ENCODE peak calls at places on chromosomes 13 and 19, in ten cellular contexts. U is astrocyte of the spinal cord; X is IMR-90; F is BJ; E is ovary; J is CD4-positive, alpha-beta T cell; O is neural progenitor cell; Q is RWPE1; D is tibial artery; H is foreskin fibroblast. N is an unnamed sample.

GRCh38 chr19:41569481-41570150 is 6.3 kb upstream of the CEACAM21 start:
- DNase-seq in J (no peak), O (no peak), H (no peak), E (no peak), Q (no peak), U (no peak), F (no peak), X (no peak), D (no peak), N (no peak)

GRCh38 chr13:48858122-48858521 is 117.6 kb upstream of the FNDC3A start:
- DNase-seq in X (no peak), D (no peak), O (no peak), J (no peak), U (no peak), F (no peak), Q (no peak), H (no peak), E (no peak), N (no peak)

GRCh38 chr13:32538234-32538620 is 368 bp downstream of the N4BP2L2 start:
- DNase-seq in U (no peak), H (peak), J (no peak), O (peak), D (peak), E (no peak), F (no peak), X (peak), Q (peak), N (peak)

GRCh38 chr19:9793051-9793591 is 24.6 kb upstream of the ZNF846 start:
- DNase-seq in E (peak), Q (no peak), F (no peak), X (peak), H (peak), D (no peak), U (peak), O (no peak), J (peak), N (peak)

GRCh38 chr19:2982983-2983350 is 5.6 kb downstream of the TLE6 start:
- DNase-seq in H (peak), X (peak), Q (peak), J (no peak), E (peak), F (peak), D (peak), U (peak), O (peak), N (peak)

GRCh38 chr19:16772841-16773240 is 53.2 kb downstream of the NWD1 start:
- DNase-seq in X (no peak), J (no peak), O (peak), H (no peak), E (no peak), F (no peak), Q (no peak), U (no peak), D (no peak), N (no peak)

GRCh38 chr19:1408300-1409203 is 1.2 kb downstream of the DAZAP1 start:
- DNase-seq in O (peak), J (peak), D (no peak), X (peak), Q (no peak), E (peak), U (peak), F (no peak), H (peak), N (peak)

GRCh38 chr19:51127755-51128154 is 3.0 kb downstream of the SIGLEC9 start:
- DNase-seq in D (peak), J (no peak), O (no peak), Q (no peak), E (no peak), F (no peak), X (peak), H (no peak), U (no peak), N (peak)

GRCh38 chr19:5896365-5897076 is 7.1 kb downstream of the NDUFA11 start:
- DNase-seq in F (no peak), O (no peak), Q (no peak), E (no peak), U (no peak), J (no peak), D (no peak), H (no peak), X (no peak), N (no peak)

GRCh38 chr13:43908156-43909126 is 28.7 kb downstream of the LACC1 start:
- DNase-seq in U (peak), F (no peak), J (no peak), Q (peak), X (peak), O (peak), H (peak), E (no peak), D (no peak), N (peak)

GRCh38 chr19:53772943-53773342 is 51.2 kb downstream of the NLRP12 start:
- DNase-seq in O (peak), H (peak), D (no peak), F (peak), U (peak), Q (peak), X (peak), J (peak), E (no peak), N (peak)

GRCh38 chr13:82933986-82934385 is 948.3 kb downstream of the SLITRK1 start:
- DNase-seq in F (no peak), X (no peak), D (no peak), E (no peak), O (no peak), U (no peak), Q (no peak), J (no peak), H (no peak), N (no peak)

GRCh38 chr13:94218537-94218936 is 260.9 kb downstream of the DCT start:
- DNase-seq in E (no peak), H (no peak), Q (no peak), J (no peak), X (no peak), D (no peak), F (no peak), O (no peak), U (no peak), N (no peak)

GRCh38 chr13:85236431-85236830 is 562.8 kb downstream of the SLITRK6 start:
- DNase-seq in X (peak), H (peak), J (no peak), F (no peak), D (no peak), U (peak), O (no peak), E (no peak), Q (peak), N (peak)

GRCh38 chr13:106560791-106561190 is 7.1 kb downstream of the ARGLU1 start:
- DNase-seq in D (no peak), H (no peak), U (no peak), J (no peak), Q (no peak), X (no peak), F (no peak), E (no peak), O (no peak), N (no peak)

GRCh38 chr13:37806666-37807065 is 62.9 kb downstream of the TRPC4 start:
- DNase-seq in O (no peak), U (no peak), H (no peak), X (no peak), J (no peak), Q (no peak), D (no peak), E (no peak), F (no peak), N (no peak)

GRCh38 chr13:102700088-102701031 is 5.5 kb upstream of the METTL21C start:
- DNase-seq in O (no peak), H (peak), E (no peak), D (no peak), U (no peak), X (no peak), J (no peak), F (peak), Q (no peak), N (no peak)

GRCh38 chr19:16033721-16034120 is 42.6 kb upstream of the TPM4 start:
- DNase-seq in D (no peak), H (no peak), U (no peak), F (no peak), J (no peak), X (no peak), E (no peak), O (no peak), Q (no peak), N (no peak)

GRCh38 chr13:40749327-40749726 is 21.7 kb downstream of the MRPS31 start:
- DNase-seq in X (no peak), O (no peak), J (no peak), F (no peak), D (no peak), U (no peak), E (no peak), Q (no peak), H (no peak), N (peak)
- TF ChIP-seq CTCF in X (peak), O (peak), J (no peak), F (peak), D (no peak), U (peak), E (no peak), Q (peak), H (no peak), N (peak)

DNA sequence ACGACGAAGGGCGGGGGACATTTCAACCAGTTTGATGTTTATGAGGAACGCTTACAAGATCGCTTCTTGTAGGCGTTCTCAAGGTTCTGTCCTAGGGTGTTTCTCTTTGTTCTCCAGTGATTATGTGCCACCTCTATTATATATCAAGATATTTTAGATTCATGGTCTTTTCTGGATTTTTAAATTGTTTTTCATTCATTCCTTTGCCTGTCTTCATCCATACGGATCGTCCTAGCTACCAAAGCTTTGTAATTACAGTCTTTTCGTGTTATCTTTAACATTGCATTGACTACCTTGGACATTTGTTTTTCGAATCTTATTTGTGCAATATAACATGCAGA is 342 bp upstream of the EID2 start:
- DNase-seq in X (no peak), D (no peak), J (no peak), U (no peak), H (no peak), Q (no peak), E (no peak), F (no peak), O (no peak), N (no peak)
- TF ChIP-seq CTCF in X (no peak), D (no peak), J (peak), U (no peak), H (no peak), Q (peak), E (no peak), F (no peak), O (no peak), N (no peak)

GRCh38 chr13:109715902-109716301 is 70.5 kb downstream of the IRS2 start:
- DNase-seq in X (peak), F (no peak), O (peak), U (peak), E (no peak), H (peak), D (no peak), J (no peak), Q (no peak), N (peak)
- TF ChIP-seq CTCF in X (no peak), F (no peak), O (no peak), U (no peak), E (no peak), H (no peak), D (no peak), J (no peak), Q (no peak), N (no peak)

GRCh38 chr19:7748756-7749155 is 1.4 kb upstream of the CD209 start:
- DNase-seq in U (no peak), X (peak), H (peak), O (no peak), F (no peak), E (no peak), J (no peak), D (no peak), Q (peak), N (peak)
- TF ChIP-seq CTCF in U (no peak), X (no peak), H (peak), O (no peak), F (no peak), E (no peak), J (no peak), D (no peak), Q (no peak), N (peak)

DNA sequence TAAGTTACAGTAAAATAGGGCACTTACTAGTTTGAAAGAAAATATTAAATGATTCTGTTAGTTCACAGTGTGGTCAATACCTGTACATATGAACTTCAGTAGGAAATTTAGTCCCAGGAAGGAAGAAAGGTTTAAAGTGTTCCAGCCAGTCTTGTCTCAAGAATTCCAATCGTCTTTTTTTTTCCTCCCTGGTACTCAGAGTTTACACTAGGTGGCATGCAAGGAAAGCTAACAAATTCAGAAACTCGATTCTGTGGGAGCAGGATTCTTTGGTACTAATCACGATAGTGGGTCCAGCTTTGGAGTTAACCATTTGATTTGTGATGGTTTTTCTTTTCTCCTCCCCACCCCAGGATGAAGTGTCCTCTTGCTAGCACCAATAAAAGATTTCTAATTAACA is 43.6 kb downstream of the POLR1D start:
- DNase-seq in U (no peak), F (no peak), D (no peak), Q (peak), H (no peak), O (peak), X (peak), J (no peak), E (no peak), N (no peak)
- TF ChIP-seq CTCF in U (no peak), F (peak), D (no peak), Q (no peak), H (no peak), O (peak), X (no peak), J (no peak), E (no peak), N (peak)

GRCh38 chr19:48123907-48124675 is 13.5 kb upstream of the PLA2G4C start:
- DNase-seq in H (peak), D (no peak), Q (peak), F (peak), X (peak), E (no peak), O (peak), J (no peak), U (peak), N (peak)
- TF ChIP-seq CTCF in H (peak), D (no peak), Q (no peak), F (peak), X (peak), E (no peak), O (peak), J (no peak), U (peak), N (peak)

GRCh38 chr19:49165865-49166301 is 8.3 kb downstream of the TRPM4 start:
- DNase-seq in D (no peak), X (no peak), J (no peak), F (no peak), E (no peak), Q (no peak), U (no peak), H (no peak), O (no peak), N (no peak)
- TF ChIP-seq CTCF in D (no peak), X (no peak), J (no peak), F (no peak), E (no peak), Q (no peak), U (peak), H (no peak), O (peak), N (no peak)

DNA sequence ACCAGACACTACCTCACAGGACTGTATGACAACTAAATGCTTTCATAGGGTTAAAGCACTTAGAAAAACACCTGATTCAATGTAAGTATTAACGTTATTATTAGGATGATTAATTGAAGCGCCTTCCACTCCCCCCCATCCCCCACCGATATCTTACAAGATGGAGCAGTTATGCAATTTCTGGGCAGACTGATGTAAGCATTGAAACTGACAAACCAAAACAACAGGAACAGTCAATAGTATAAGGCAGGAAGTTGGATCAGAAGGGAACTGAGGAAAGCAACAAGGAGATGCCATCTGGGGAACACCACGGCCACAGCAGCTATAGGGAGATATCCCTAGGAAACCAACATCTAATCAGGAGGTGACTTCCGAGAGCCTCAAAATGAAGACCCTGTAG is 3.8 kb downstream of the LCP1 start:
- DNase-seq in X (no peak), J (no peak), D (no peak), U (no peak), H (no peak), O (no peak), F (no peak), Q (no peak), E (no peak), N (no peak)
- TF ChIP-seq CTCF in X (no peak), J (no peak), D (no peak), U (no peak), H (no peak), O (no peak), F (no peak), Q (no peak), E (no peak), N (no peak)

N was measured in fibroblast of pulmonary artery.